ENCODE peak calls at places on chromosomes 1 and 21, in nine cellular contexts. H is body of pancreas, X is gastrocnemius medialis, P is aorta, E is fibroblast of lung, J is colonic mucosa, Y is tibial nerve, K is mammary epithelial cell, T is SJSA1. U is an unnamed sample.

GRCh38 chr1:91617242-91617837 is 116.7 kb downstream of the CDC7 start:
- DNase-seq in P (no peak), X (peak; percentile 75), K (no peak), H (peak; percentile 81), J (no peak), T (no peak), E (no peak), Y (peak; percentile 59), U (no peak)

GRCh38 chr1:85134583-85135455 is 66.0 kb downstream of the SYDE2 start:
- DNase-seq in P (no peak), X (no peak), H (no peak), K (peak; percentile 60), E (peak; percentile 90), Y (no peak), J (peak; percentile 29), T (no peak), U (no peak)

GRCh38 chr1:63958556-63958955 is 184.7 kb downstream of the ROR1 start:
- DNase-seq in P (no peak), X (no peak), T (no peak), Y (no peak), H (no peak), K (no peak), J (no peak), E (no peak), U (no peak)

GRCh38 chr1:98962156-98962555 is 42.5 kb downstream of the PLPPR5 start:
- DNase-seq in H (no peak), Y (no peak), E (peak; percentile 65), T (no peak), J (no peak), X (no peak), K (no peak), P (no peak), U (no peak)

GRCh38 chr1:28886731-28887417 is 27.5 kb upstream of the EPB41 start:
- DNase-seq in J (peak; percentile 92), T (peak; percentile 68), K (peak; percentile 86), Y (peak; percentile 52), P (peak; percentile 94), H (peak; percentile 91), E (peak; percentile 72), X (peak; percentile 86), U (peak; percentile 85)

GRCh38 chr1:150066328-150066727 is 1.2 kb upstream of the VPS45 start:
- DNase-seq in P (no peak), H (no peak), X (no peak), E (no peak), J (no peak), Y (no peak), T (no peak), K (no peak), U (no peak)

GRCh38 chr1:45622891-45623394 is 911 bp downstream of the CCDC17 start:
- DNase-seq in Y (no peak), K (no peak), J (no peak), X (no peak), P (no peak), T (no peak), H (no peak), E (no peak), U (no peak)

GRCh38 chr21:17903029-17903806 is 84.1 kb upstream of the C21orf91 start:
- DNase-seq in E (peak; percentile 73), J (no peak), X (no peak), P (no peak), H (no peak), K (no peak), Y (no peak), T (peak; percentile 19), U (no peak)

GRCh38 chr21:32977216-32977615 is 48.5 kb upstream of the OLIG2 start:
- DNase-seq in H (no peak), J (no peak), P (no peak), X (no peak), T (no peak), Y (no peak), E (no peak), K (no peak), U (no peak)

GRCh38 chr1:164769504-164770148 is 210.6 kb downstream of the PBX1 start:
- DNase-seq in E (no peak), Y (no peak), P (no peak), X (no peak), H (no peak), J (no peak), K (no peak), T (no peak), U (no peak)

GRCh38 chr1:164770149-164770529 is 211.2 kb downstream of the PBX1 start:
- DNase-seq in K (no peak), T (no peak), J (no peak), P (no peak), H (no peak), Y (no peak), E (no peak), X (no peak), U (no peak)

GRCh38 chr1:164771568-164772350 is 212.8 kb downstream of the PBX1 start:
- DNase-seq in P (no peak), K (peak; percentile 69), Y (no peak), H (peak; percentile 54), J (no peak), E (peak; percentile 81), T (peak; percentile 89), X (peak; percentile 37), U (no peak)

GRCh38 chr1:164772635-164773034 is 213.7 kb downstream of the PBX1 start:
- DNase-seq in H (peak; percentile 72), T (peak; percentile 79), E (peak; percentile 88), P (peak; percentile 84), X (peak; percentile 93), J (peak; percentile 69), K (peak; percentile 95), Y (no peak), U (no peak)

DNA sequence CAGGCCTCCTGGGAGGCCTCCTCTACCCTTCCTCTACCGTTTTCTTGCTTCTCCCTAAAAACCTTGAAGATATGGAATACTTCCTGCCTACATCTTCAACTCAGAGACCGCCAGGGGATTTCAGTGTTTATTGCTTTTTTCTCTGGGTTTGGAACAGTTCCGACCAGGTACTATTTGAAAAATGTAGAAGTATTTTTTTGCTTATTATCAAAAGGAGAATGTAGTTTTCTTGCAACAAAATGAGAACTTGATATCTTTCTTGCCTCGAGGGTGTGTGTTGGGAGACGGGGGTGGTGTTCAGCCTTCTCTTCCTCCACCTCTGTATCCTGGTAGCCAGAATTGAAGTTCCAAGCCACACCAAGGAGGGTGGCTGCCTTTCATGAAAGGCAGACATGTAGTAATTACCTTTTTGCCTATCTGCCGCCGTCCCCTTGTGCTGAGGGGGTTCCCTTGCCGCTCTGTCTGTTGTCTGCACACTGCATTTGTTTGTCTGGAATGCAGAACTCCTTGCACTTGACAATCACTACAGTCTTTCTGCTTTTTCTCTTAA is 212.1 kb downstream of the PBX1 start:
- DNase-seq in Y (no peak), H (no peak), T (peak; percentile 61), E (no peak), K (no peak), J (no peak), P (no peak), X (no peak), U (no peak)
- H3K27ac ChIP-seq in Y (no peak overlapping the region), H (peak overlapping the region; percentile 91), T (peak overlapping the region; percentile 75), E (peak overlapping the region; percentile 66), K (peak overlapping the region; percentile 62), J (peak overlapping the region; percentile 20), P (peak overlapping the region; percentile 18), X (peak overlapping the region; percentile 88), U (no peak overlapping the region)

DNA sequence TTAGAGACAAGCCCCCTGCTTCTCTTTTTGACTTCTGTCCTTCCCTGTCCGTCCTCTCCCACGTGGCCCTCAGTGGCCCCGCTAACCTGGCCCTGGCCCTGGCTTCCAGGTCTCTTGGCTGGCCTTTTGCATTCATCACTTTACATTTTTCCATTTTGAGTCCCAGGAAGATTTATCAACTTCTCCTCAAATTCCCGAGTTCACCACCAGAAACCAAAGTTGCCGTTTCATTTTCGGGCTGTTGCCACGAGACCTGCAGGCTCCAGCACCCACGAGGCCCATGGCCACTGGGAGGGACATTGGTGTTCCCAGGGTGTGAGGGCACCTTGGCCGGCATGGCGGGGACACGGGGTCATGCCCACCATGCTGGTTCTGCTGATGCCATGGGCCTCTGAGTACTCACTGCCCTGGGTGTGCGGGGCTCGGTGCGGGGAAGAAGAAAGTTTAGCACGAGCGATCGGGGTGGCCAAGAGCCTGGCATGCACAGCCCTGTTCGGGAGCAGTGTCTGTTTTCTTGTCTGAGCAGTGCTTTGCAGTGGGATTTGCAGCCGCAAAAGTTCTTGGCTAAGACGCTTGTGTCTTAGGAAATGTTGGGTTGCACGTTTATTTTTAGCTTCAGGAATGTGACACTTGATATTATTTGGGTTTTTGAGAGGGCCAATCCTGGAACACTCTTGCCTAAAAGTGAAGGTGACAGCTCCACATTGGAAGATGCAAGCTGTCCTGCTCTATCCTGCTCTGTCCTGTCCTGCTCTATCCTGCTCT is 40.4 kb upstream of the ADARB1 start:
- DNase-seq in X (peak; percentile 82), Y (peak; percentile 60), K (no peak), H (no peak), P (peak; percentile 78), E (peak; percentile 87), T (no peak), J (no peak), U (no peak)
- H3K4me3 ChIP-seq in X (peak overlapping the region; percentile 26), Y (no peak overlapping the region), K (no peak overlapping the region), H (no peak overlapping the region), P (no peak overlapping the region), E (peak overlapping the region; percentile 43), T (no peak overlapping the region), J (no peak overlapping the region), U (no peak overlapping the region)

DNA sequence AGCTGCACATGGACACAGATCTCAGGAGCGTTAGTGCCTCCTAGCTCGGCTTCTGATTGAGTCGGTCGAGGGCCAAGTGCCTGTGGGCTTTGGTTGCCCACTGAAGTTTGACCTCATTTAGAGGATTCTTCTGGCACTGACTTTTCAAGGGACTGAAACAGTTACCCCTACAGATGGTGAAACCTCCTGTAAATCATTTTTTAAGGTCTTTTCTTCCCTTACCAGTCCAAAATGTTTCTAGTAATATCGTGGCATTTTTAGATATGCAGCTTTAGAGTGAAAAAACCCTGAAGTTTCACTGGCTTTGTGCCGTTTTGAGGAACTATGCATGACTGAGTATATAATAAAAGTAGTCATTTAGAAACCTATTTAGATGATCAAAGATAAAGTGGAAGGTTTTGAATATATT is 34.7 kb upstream of the L1TD1 start:
- DNase-seq in Y (no peak), T (no peak), E (no peak), K (no peak), P (no peak), X (no peak), H (no peak), J (no peak), U (no peak)
- H3K27ac ChIP-seq in Y (no peak overlapping the region), T (no peak overlapping the region), E (no peak overlapping the region), K (no peak overlapping the region), P (no peak overlapping the region), X (no peak overlapping the region), H (no peak overlapping the region), J (no peak overlapping the region), U (no peak overlapping the region)

DNA sequence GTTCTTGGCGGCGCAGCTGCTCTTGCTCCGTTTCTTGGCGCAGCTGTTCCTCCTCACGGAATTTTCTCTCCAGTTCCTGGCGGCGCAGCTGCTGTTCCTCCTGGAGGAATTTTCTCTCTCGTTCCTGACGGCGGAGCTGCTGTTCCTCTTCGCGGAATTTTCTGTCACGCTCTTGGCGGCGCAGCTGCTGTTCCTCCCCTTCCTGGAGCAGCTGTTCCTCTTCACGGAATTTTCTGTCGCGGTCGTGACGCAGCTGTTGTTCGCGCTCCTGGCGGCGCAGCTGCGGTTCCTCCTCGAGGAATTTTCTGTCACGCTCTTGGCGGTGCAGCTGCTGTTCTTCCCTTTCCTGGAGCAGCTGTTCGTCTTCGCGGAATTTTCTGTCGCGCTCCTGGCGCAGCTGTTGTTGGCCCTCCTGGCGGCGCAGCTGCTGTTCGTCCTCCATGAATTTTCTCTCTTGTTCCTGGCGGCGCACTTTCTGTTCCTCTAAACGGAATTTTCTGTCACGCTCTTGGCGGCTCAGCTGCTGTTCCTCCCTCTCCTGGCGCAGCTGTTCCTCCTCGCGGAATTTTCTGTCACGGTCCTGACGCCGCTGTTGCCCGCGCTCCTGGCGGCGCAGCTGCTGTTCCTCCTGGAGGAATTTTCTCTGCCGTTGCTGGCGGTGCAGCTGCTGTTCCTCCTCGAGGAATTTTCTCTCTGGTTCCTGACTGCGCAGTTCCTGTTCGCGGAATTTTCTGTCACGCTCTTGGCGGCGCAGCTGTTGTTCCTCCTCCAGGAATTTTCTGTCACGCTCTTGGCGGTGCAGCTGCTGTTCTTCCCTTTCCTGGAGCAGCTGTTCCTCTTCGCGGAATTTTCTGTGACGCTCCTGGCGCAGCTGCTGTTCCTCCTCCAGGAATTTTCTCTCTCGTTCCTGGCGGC is 7.0 kb downstream of the TCHH start:
- DNase-seq in P (no peak), H (peak; percentile 12), Y (no peak), X (no peak), J (peak; percentile 44), E (peak; percentile 82), K (no peak), T (no peak), U (no peak)
- H3K4me3 ChIP-seq in P (no peak overlapping the region), H (no peak overlapping the region), Y (no peak overlapping the region), X (peak overlapping the region; percentile 20), J (peak overlapping the region; percentile 25), E (peak overlapping the region; percentile 30), K (peak overlapping the region; percentile 54), T (no peak overlapping the region), U (no peak overlapping the region)

U was measured in CD8-positive, alpha-beta memory T cell.